ENCODE peak calls at places on chromosomes 1 and 21, in seven cellular contexts. Y, I, N, D, G, Z and S are unnamed samples.

GRCh38 chr21:16007933-16008332 is 278.2 kb downstream of the USP25 start:
- DNase-seq in Z (no peak), I (no peak), Y (no peak), N (no peak), D (no peak), G (no peak), S (no peak)

GRCh38 chr1:74513396-74513795 is 985 bp upstream of the LRRC53 start:
- DNase-seq in Z (no peak), G (no peak), D (no peak), Y (no peak), I (no peak), N (no peak), S (no peak)

GRCh38 chr1:2548068-2548589 is 8.0 kb upstream of the TNFRSF14 start:
- DNase-seq in G (peak; percentile 80), D (peak; percentile 73), I (peak; percentile 85), Y (peak; percentile 92), Z (peak; percentile 70), N (peak; percentile 57), S (peak; percentile 67)

GRCh38 chr1:193926956-193927355 is 740.5 kb upstream of the B3GALT2 start:
- DNase-seq in D (no peak), Y (no peak), I (no peak), N (no peak), G (no peak), Z (no peak), S (no peak)

GRCh38 chr1:43008106-43008424 is 49.4 kb upstream of the SLC2A1 start:
- DNase-seq in Y (no peak), I (no peak), N (no peak), G (no peak), D (no peak), Z (no peak), S (no peak)

GRCh38 chr1:22737374-22738068 is 26.9 kb downstream of the EPHB2 start:
- DNase-seq in Z (no peak), Y (no peak), N (no peak), D (no peak), I (no peak), G (no peak), S (no peak)

GRCh38 chr1:6299557-6300165 is 38.8 kb upstream of the GPR153 start:
- DNase-seq in N (peak; percentile 15), I (no peak), Z (no peak), Y (no peak), G (no peak), D (no peak), S (no peak)

GRCh38 chr1:186982116-186982515 is 153.4 kb downstream of the PLA2G4A start:
- DNase-seq in D (no peak), G (no peak), Z (no peak), I (no peak), N (no peak), Y (no peak), S (no peak)

GRCh38 chr1:180778782-180779398 is 133.8 kb upstream of the KIAA1614 start:
- DNase-seq in D (no peak), I (no peak), Z (no peak), Y (no peak), G (no peak), N (peak; percentile 10), S (no peak)

GRCh38 chr1:209389258-209389657 is 194.3 kb upstream of the CAMK1G start:
- DNase-seq in D (no peak), Z (no peak), G (no peak), I (no peak), N (no peak), Y (peak; percentile 57), S (no peak)

GRCh38 chr1:108199231-108199657 is 899 bp downstream of the SLC25A24 start:
- DNase-seq in Y (no peak), Z (no peak), I (no peak), N (peak; percentile 22), D (no peak), G (no peak), S (peak; percentile 58)

GRCh38 chr1:110634455-110635281 is 28.5 kb upstream of the KCNA2 start:
- DNase-seq in I (peak; percentile 75), Z (peak; percentile 32), D (peak; percentile 54), Y (peak; percentile 78), G (no peak), N (peak; percentile 76), S (peak; percentile 16)

GRCh38 chr1:208980590-208980989 is 602.9 kb upstream of the CAMK1G start:
- DNase-seq in G (no peak), N (no peak), Z (no peak), I (no peak), D (no peak), Y (no peak), S (no peak)

GRCh38 chr1:162596514-162597170 is 35.1 kb downstream of the UAP1 start:
- DNase-seq in G (no peak), Z (no peak), N (no peak), I (no peak), D (no peak), Y (no peak), S (no peak)

GRCh38 chr1:175118375-175118774 is 50.7 kb downstream of the TNN start:
- DNase-seq in D (no peak), N (no peak), G (no peak), Y (no peak), Z (no peak), I (no peak), S (no peak)

GRCh38 chr1:93814059-93814794 is 64.8 kb downstream of the DNTTIP2 start:
- DNase-seq in Y (peak; percentile 69), G (peak; percentile 20), D (no peak), Z (peak; percentile 22), I (peak; percentile 36), N (peak; percentile 87), S (peak; percentile 89)

GRCh38 chr1:155175927-155176371 is 2.3 kb downstream of the TRIM46 start:
- DNase-seq in N (no peak), Z (no peak), D (no peak), G (no peak), I (peak; percentile 27), Y (peak; percentile 43), S (no peak)

GRCh38 chr1:21567241-21568005 is 58.2 kb downstream of the ALPL start:
- DNase-seq in Z (no peak), N (no peak), I (no peak), Y (no peak), D (no peak), G (no peak), S (no peak)

GRCh38 chr1:15943515-15944307 is 32.2 kb downstream of the ZBTB17 start:
- DNase-seq in D (no peak), N (no peak), I (no peak), Y (peak; percentile 41), G (no peak), Z (no peak), S (no peak)

GRCh38 chr1:20448626-20449215 is 37.3 kb downstream of the CAMK2N1 start:
- DNase-seq in D (no peak), N (peak; percentile 82), Z (no peak), I (no peak), Y (no peak), G (no peak), S (no peak)

GRCh38 chr1:53577141-53578100 is 118.2 kb downstream of the DMRTB1 start:
- DNase-seq in N (no peak), D (no peak), Z (no peak), Y (no peak), I (no peak), G (no peak), S (no peak)

GRCh38 chr1:160243767-160244166 is 18.6 kb downstream of the DCAF8 start:
- DNase-seq in Y (no peak), Z (no peak), N (peak; percentile 40), I (no peak), D (no peak), G (no peak), S (peak; percentile 29)

GRCh38 chr1:111481387-111482221 is 7.8 kb downstream of the C1orf162 start:
- DNase-seq in D (peak; percentile 29), N (peak; percentile 76), Y (peak; percentile 84), I (peak; percentile 65), G (peak; percentile 46), Z (no peak), S (peak; percentile 43)

GRCh38 chr1:3899776-3900149 is 309 bp downstream of the C1orf174 start:
- DNase-seq in I (no peak), Y (no peak), D (no peak), Z (no peak), G (no peak), N (no peak), S (no peak)

GRCh38 chr1:116668277-116668676 is 744 bp upstream of the IGSF3 start:
- DNase-seq in Z (no peak), Y (no peak), D (no peak), G (no peak), N (no peak), I (no peak), S (no peak)

GRCh38 chr1:156129687-156130577 is 15.4 kb downstream of the LMNA start:
- DNase-seq in Y (peak; percentile 94), G (peak; percentile 72), D (peak; percentile 67), Z (peak; percentile 66), I (peak; percentile 83), N (peak; percentile 66), S (no peak)